ENCODE peak calls at places on chromosomes 3 and 15, in six cellular contexts. C is AG10803, F is SK-N-SH, T is upper lobe of left lung, D is MCF 10A, X is sigmoid colon. Q is an unnamed sample.

GRCh38 chr3:143464850-143465249 is 345.3 kb downstream of the CHST2 start:
- DNase-seq in F (no peak), X (no peak), T (peak), C (no peak), D (peak), Q (peak)

GRCh38 chr3:154427685-154428291 is 2.2 kb downstream of the GPR149 start:
- DNase-seq in C (no peak), X (no peak), F (peak), T (peak), D (no peak), Q (no peak)

GRCh38 chr15:96585634-96586386 is 255.3 kb downstream of the NR2F2 start:
- DNase-seq in D (peak), C (peak), T (no peak), F (peak), X (no peak), Q (peak)

GRCh38 chr3:12454808-12455121 is 29.5 kb upstream of the TSEN2 start:
- DNase-seq in X (no peak), F (no peak), D (no peak), T (no peak), C (no peak), Q (no peak)

GRCh38 chr3:62755285-62755684 is 119.9 kb downstream of the CADPS start:
- DNase-seq in C (no peak), D (peak), X (no peak), T (no peak), F (peak), Q (no peak)

GRCh38 chr3:45163481-45163880 is 17.3 kb upstream of the CDCP1 start:
- DNase-seq in T (no peak), X (no peak), C (no peak), D (no peak), F (no peak), Q (no peak)

GRCh38 chr3:72347819-72348319 is 500.4 kb downstream of the SHQ1 start:
- DNase-seq in X (peak), T (peak), D (peak), F (no peak), C (peak), Q (peak)

GRCh38 chr3:52440671-52441070 is 4.2 kb downstream of the SEMA3G start:
- DNase-seq in D (no peak), F (no peak), T (no peak), X (peak), C (no peak), Q (no peak)

GRCh38 chr3:98968824-98969223 is 67.3 kb upstream of the DCBLD2 start:
- DNase-seq in T (no peak), D (no peak), X (no peak), F (no peak), C (no peak), Q (no peak)

GRCh38 chr15:55742927-55743614 is at the start of gene PRTG:
- DNase-seq in F (peak), X (peak), D (peak), C (peak), T (peak), Q (peak)

GRCh38 chr3:57065588-57065987 is 5.1 kb downstream of the SPATA12 start:
- DNase-seq in F (no peak), T (no peak), C (peak), X (no peak), D (no peak), Q (no peak)
- TF ChIP-seq CTCF in F (no peak), T (no peak), C (no peak), X (no peak), D (no peak), Q (no peak)

GRCh38 chr3:100740207-100740606 is 30.9 kb downstream of the TFG start:
- DNase-seq in X (no peak), T (no peak), F (no peak), C (no peak), D (no peak), Q (no peak)

GRCh38 chr3:100732435-100732834 is 23.1 kb downstream of the TFG start:
- DNase-seq in C (no peak), X (no peak), T (no peak), D (no peak), F (no peak), Q (no peak)

GRCh38 chr3:100737334-100737733 is 28.0 kb downstream of the TFG start:
- DNase-seq in T (no peak), X (no peak), F (peak), C (peak), D (peak), Q (peak)
- TF ChIP-seq CTCF in T (no peak), X (no peak), F (peak), C (peak), D (peak), Q (peak)

DNA sequence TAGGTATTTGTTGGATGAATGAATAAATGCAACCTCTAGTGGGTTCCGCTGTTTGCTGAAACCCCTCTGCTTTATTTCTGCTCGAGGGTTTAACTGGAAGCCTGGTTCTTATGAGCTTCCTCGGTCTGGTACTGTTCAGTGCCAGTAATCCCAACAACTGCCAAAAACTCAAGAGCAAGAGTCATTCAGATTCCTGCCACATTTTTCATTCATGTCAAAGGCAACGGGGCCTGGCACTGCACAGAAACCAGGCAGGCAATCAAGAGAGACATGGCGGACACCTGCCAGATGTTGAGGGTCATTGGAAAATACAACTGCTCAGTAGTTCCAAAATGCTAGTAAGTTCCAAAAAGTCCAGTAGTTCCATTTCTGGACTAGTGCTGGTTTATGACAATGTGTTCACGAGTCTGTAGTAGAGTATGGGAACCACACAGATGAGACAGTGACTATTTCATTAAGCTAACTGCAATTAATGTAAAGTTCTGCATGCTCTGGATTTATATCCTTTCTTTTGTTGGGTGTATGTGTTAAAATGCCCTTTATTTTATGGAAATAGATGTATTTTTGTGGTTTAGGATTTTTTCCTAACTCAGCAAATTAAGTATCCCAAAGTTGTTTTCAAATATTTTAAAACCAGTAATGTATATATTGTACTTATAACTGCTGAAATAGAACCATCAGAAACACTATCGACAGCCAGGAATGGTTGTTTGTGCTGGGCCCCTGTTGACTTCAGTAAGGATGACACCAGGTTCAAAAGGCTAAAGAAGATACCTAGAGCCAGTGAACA is 22.7 kb upstream of the TMEM41A start:
- DNase-seq in D (no peak), T (no peak), X (no peak), F (no peak), C (no peak), Q (no peak)
- TF ChIP-seq CTCF in D (no peak), T (no peak), X (no peak), F (no peak), C (no peak), Q (no peak)

GRCh38 chr15:100866386-100867330 is 13.0 kb upstream of the ALDH1A3 start:
- DNase-seq in T (no peak), D (no peak), F (no peak), X (no peak), C (no peak), Q (no peak)

GRCh38 chr15:100873029-100873677 is 6.5 kb upstream of the ALDH1A3 start:
- DNase-seq in D (peak), T (no peak), C (peak), F (peak), X (peak), Q (peak)

GRCh38 chr15:100863406-100864198 is 16.0 kb upstream of the ALDH1A3 start:
- DNase-seq in X (peak), F (no peak), C (peak), D (no peak), T (no peak), Q (peak)

GRCh38 chr15:100867476-100867875 is 12.2 kb upstream of the ALDH1A3 start:
- DNase-seq in T (no peak), C (no peak), X (no peak), F (no peak), D (no peak), Q (no peak)

GRCh38 chr15:100869151-100869999 is 10.3 kb upstream of the ALDH1A3 start:
- DNase-seq in X (no peak), T (no peak), F (peak), D (no peak), C (no peak), Q (no peak)
- TF ChIP-seq CTCF in X (no peak), T (no peak), F (peak), D (peak), C (peak), Q (peak)

Q was measured in cardiac fibroblast.